ENCODE peak calls at places on chromosome 7, in four cellular contexts. W is D721Med; O is retinal pigment epithelial cell; A is activated CD8-positive, alpha-beta memory T cell treated with anti-CD3 and anti-CD28 coated beads for 24 hours. I is an unnamed sample.

GRCh38 chr7:46525876-46526275 is 604.8 kb upstream of the IGFBP3 start:
- DNase-seq in W (no peak), O (no peak), A (no peak), I (no peak)

GRCh38 chr7:110809832-110810231 is 281.1 kb upstream of the LRRN3 start:
- DNase-seq in W (no peak), O (no peak), A (no peak), I (no peak)

GRCh38 chr7:123601530-123601929 is at the start of gene ASB15:
- DNase-seq in W (no peak), O (peak; percentile 63), A (no peak), I (no peak)

GRCh38 chr7:19707240-19707639 is 1.6 kb downstream of the POLR1F start:
- DNase-seq in W (no peak), O (no peak), A (no peak), I (no peak)

GRCh38 chr7:706721-707120 is 19.8 kb upstream of the DNAAF5 start:
- DNase-seq in W (no peak), O (no peak), A (no peak), I (no peak)

GRCh38 chr7:4216016-4216415 is 466.1 kb upstream of the FOXK1 start:
- DNase-seq in W (no peak), O (no peak), A (no peak), I (no peak)

GRCh38 chr7:101708223-101708622 is 79.1 kb upstream of the MYL10 start:
- DNase-seq in W (no peak), O (no peak), A (no peak), I (no peak)

GRCh38 chr7:46999866-47000265 is 582.0 kb downstream of the TNS3 start:
- DNase-seq in W (no peak), O (no peak), A (no peak), I (no peak)

I was measured in activated naive CD4-positive, alpha-beta T cell.